ENCODE peak calls at places on chromosomes 7 and 10, in ten cellular contexts. R is coronary artery; M is activated CD4-positive, alpha-beta T cell treated with anti-CD3 and anti-CD28 coated beads, Interleukin-2, amount 10 ng/mL, durations not matched to agents 7 days and 5 days; V is DMS53; J is AG09319; G is HL-60; Y is anterior cingulate cortex; S is midbrain; E is psoas muscle; U is hippocampal formation. B is an unnamed sample.
A peak's percentile ranks its signal among the peaks of the same experiment; 100 is the strongest.

GRCh38 chr10:127908106-127908957 is 1.4 kb downstream of the PTPRE start:
- DNase-seq in Y (no peak), S (no peak), V (peak; percentile 25), E (peak; percentile 60), J (no peak), R (no peak), U (no peak), G (no peak), M (no peak), B (no peak)

GRCh38 chr7:84108787-84109186 is 85.8 kb downstream of the SEMA3A start:
- DNase-seq in J (no peak), E (no peak), Y (no peak), G (no peak), U (no peak), V (no peak), S (no peak), M (no peak), R (no peak), B (no peak)

GRCh38 chr7:105016083-105017075 is 2.4 kb downstream of the KMT2E start:
- DNase-seq in E (no peak), V (no peak), J (no peak), U (no peak), R (no peak), Y (no peak), G (no peak), M (no peak), S (no peak), B (no peak)

GRCh38 chr7:135188298-135188984 is 17.9 kb upstream of the CYREN start:
- DNase-seq in Y (no peak), S (no peak), J (no peak), V (no peak), G (no peak), R (peak; percentile 46), E (no peak), M (no peak), U (no peak), B (no peak)

GRCh38 chr10:72274730-72275350 is 1.1 kb downstream of the DDIT4 start:
- DNase-seq in R (peak; percentile 85), S (peak; percentile 77), U (no peak), E (peak; percentile 82), M (peak; percentile 78), J (no peak), V (peak; percentile 80), Y (peak; percentile 64), G (peak; percentile 72), B (peak; percentile 85)

GRCh38 chr10:7054915-7055314 is 355.9 kb downstream of the SFMBT2 start:
- DNase-seq in M (no peak), J (no peak), R (no peak), E (no peak), Y (no peak), V (peak; percentile 49), G (no peak), U (no peak), S (no peak), B (no peak)

GRCh38 chr10:60932756-60933155 is 11.2 kb downstream of the RHOBTB1 start:
- DNase-seq in E (no peak), V (no peak), M (no peak), G (no peak), U (no peak), Y (no peak), J (no peak), S (no peak), R (no peak), B (no peak)

GRCh38 chr7:86999737-87000136 is 59.7 kb downstream of the ELAPOR2 start:
- DNase-seq in Y (no peak), M (no peak), G (no peak), E (no peak), R (no peak), U (no peak), J (no peak), V (no peak), S (no peak), B (no peak)

GRCh38 chr7:131363719-131364118 is 36.0 kb downstream of the MKLN1 start:
- DNase-seq in E (no peak), M (no peak), J (no peak), U (no peak), V (no peak), Y (no peak), S (no peak), G (no peak), R (no peak), B (no peak)

GRCh38 chr7:134031835-134032617 is 95.1 kb upstream of the LRGUK start:
- DNase-seq in G (no peak), R (no peak), M (no peak), J (no peak), Y (no peak), E (no peak), S (no peak), U (no peak), V (peak; percentile 55), B (no peak)

GRCh38 chr10:4845766-4846165 is 19.8 kb downstream of the AKR1E2 start:
- DNase-seq in Y (no peak), G (no peak), U (no peak), V (no peak), R (no peak), S (no peak), J (no peak), E (no peak), M (no peak), B (no peak)

GRCh38 chr7:140316165-140316661 is 82.1 kb downstream of the SLC37A3 start:
- DNase-seq in J (peak; percentile 31), V (peak; percentile 40), E (peak; percentile 62), U (peak; percentile 64), G (no peak), Y (peak; percentile 70), M (no peak), S (peak; percentile 55), R (peak; percentile 80), B (peak; percentile 80)

GRCh38 chr10:104429834-104430233 is 76.2 kb downstream of the CFAP58 start:
- DNase-seq in R (no peak), Y (no peak), U (no peak), G (no peak), M (no peak), E (no peak), J (no peak), V (no peak), S (no peak), B (no peak)

GRCh38 chr10:100101526-100102076 is 19.9 kb upstream of the CPN1 start:
- DNase-seq in J (no peak), E (no peak), U (no peak), V (peak; percentile 83), G (no peak), S (no peak), M (no peak), Y (no peak), R (no peak), B (no peak)

GRCh38 chr10:69375307-69376151 is 41.2 kb downstream of the TACR2 start:
- DNase-seq in J (no peak), S (peak; percentile 30), E (peak; percentile 43), R (no peak), V (no peak), U (peak; percentile 46), G (no peak), Y (peak; percentile 43), M (no peak), B (peak; percentile 95)

GRCh38 chr10:114353383-114353782 is 50.9 kb downstream of the AFAP1L2 start:
- DNase-seq in E (no peak), U (no peak), R (no peak), Y (no peak), S (no peak), J (no peak), M (no peak), G (no peak), V (no peak), B (no peak)

GRCh38 chr10:16756561-16757221 is 60.5 kb downstream of the RSU1 start:
- DNase-seq in S (no peak), M (no peak), E (no peak), G (no peak), V (no peak), Y (no peak), J (peak; percentile 14), U (no peak), R (no peak), B (no peak)

GRCh38 chr7:79282882-79283602 is 170.4 kb downstream of the MAGI2 start:
- DNase-seq in Y (no peak), J (peak; percentile 83), V (no peak), M (no peak), U (no peak), G (no peak), S (no peak), R (no peak), E (no peak), B (no peak)

GRCh38 chr10:117462816-117463544 is 79.6 kb upstream of the EMX2 start:
- DNase-seq in E (no peak), U (no peak), M (no peak), S (no peak), Y (no peak), V (no peak), R (no peak), J (no peak), G (no peak), B (no peak)

GRCh38 chr10:3077940-3078630 is 10.7 kb downstream of the PFKP start:
- DNase-seq in J (no peak), U (no peak), E (no peak), S (no peak), V (no peak), Y (no peak), G (no peak), M (no peak), R (no peak), B (no peak)

GRCh38 chr10:97596101-97597055 is 6.9 kb downstream of the C10orf62 start:
- DNase-seq in S (no peak), Y (no peak), J (no peak), E (peak; percentile 63), M (no peak), U (peak; percentile 7), G (no peak), V (peak; percentile 40), R (peak; percentile 92), B (no peak)

GRCh38 chr7:100802951-100803350 is 24.4 kb downstream of the EPHB4 start:
- DNase-seq in M (no peak), E (no peak), U (no peak), V (no peak), J (no peak), R (no peak), S (no peak), G (no peak), Y (no peak), B (no peak)

GRCh38 chr7:130273863-130274262 is 7.2 kb downstream of the CPA2 start:
- DNase-seq in M (no peak), R (no peak), J (peak; percentile 14), S (no peak), Y (no peak), G (no peak), E (no peak), U (peak; percentile 54), V (no peak), B (no peak)

GRCh38 chr10:101482568-101482967 is 105.5 kb downstream of the POLL start:
- DNase-seq in M (no peak), G (no peak), R (no peak), E (no peak), Y (no peak), J (no peak), S (no peak), V (no peak), U (no peak), B (no peak)

GRCh38 chr7:17772581-17773288 is 167.6 kb downstream of the SNX13 start:
- DNase-seq in J (no peak), V (no peak), G (no peak), M (no peak), E (no peak), Y (no peak), R (no peak), S (no peak), U (no peak), B (no peak)

B was measured in dorsolateral prefrontal cortex.